ENCODE peak calls at places on chromosomes 7 and 10, in six cellular contexts. R is NCI-H774, P is T1000, D is WERI-Rb-1, M is HuH-7.5, T is LHCN-M2. I is an unnamed sample.

GRCh38 chr7:3807825-3808224 is 506.8 kb downstream of the SDK1 start:
- DNase-seq in M (no peak), P (no peak), R (no peak), D (no peak), T (no peak), I (no peak)

GRCh38 chr10:97279121-97279815 is 13.2 kb downstream of the ARHGAP19 start:
- DNase-seq in R (no peak), P (no peak), T (peak; percentile 63), M (no peak), D (no peak), I (no peak)

GRCh38 chr7:34187908-34188307 is 282.6 kb downstream of the BMPER start:
- DNase-seq in P (no peak), T (no peak), R (no peak), M (no peak), D (no peak), I (no peak)

GRCh38 chr10:59508296-59508695 is 145.9 kb upstream of the FAM13C start:
- DNase-seq in P (peak; percentile 15), M (no peak), D (no peak), R (no peak), T (peak; percentile 8), I (no peak)

GRCh38 chr7:99393363-99394187 is 14.8 kb downstream of the PDAP1 start:
- DNase-seq in P (no peak), R (no peak), T (no peak), M (no peak), D (peak; percentile 87), I (no peak)

GRCh38 chr7:74443591-74444365 is 9.9 kb upstream of the GTF2IRD1 start:
- DNase-seq in R (no peak), T (no peak), D (no peak), M (no peak), P (no peak), I (no peak)

GRCh38 chr7:9856668-9857067 is 1117.0 kb upstream of the PHF14 start:
- DNase-seq in P (no peak), R (no peak), T (no peak), M (no peak), D (no peak), I (no peak)

GRCh38 chr10:95525033-95525418 is 36.1 kb downstream of the SORBS1 start:
- DNase-seq in P (no peak), T (peak; percentile 62), R (no peak), D (no peak), M (no peak), I (no peak)